ENCODE peak calls at places on chromosomes 13 and 19, in eight cellular contexts. H is activated naive CD8-positive, alpha-beta T cell treated with anti-CD3 and anti-CD28 coated beads for 36 hours; Q is NCI-H460; I is stimulated activated CD4-positive, alpha-beta T cell treated with anti-CD3 and anti-CD28 coated beads, TNF-alpha, amount 100 ng/mL, for 48 hours; P is activated CD4-positive, alpha-beta T cell treated with anti-CD3 and anti-CD28 coated beads for 36 hours; V is AG09319; W is SK-N-DZ; E is CD8-positive, alpha-beta T cell. K is an unnamed sample.

GRCh38 chr19:13027557-13027956 is 32.3 kb downstream of the NFIX start:
- DNase-seq in W (no peak), Q (no peak), E (no peak), V (no peak), I (no peak), H (no peak), P (no peak), K (no peak)

GRCh38 chr13:42258747-42259146 is 13.2 kb upstream of the AKAP11 start:
- DNase-seq in P (no peak), I (no peak), H (no peak), V (no peak), Q (no peak), E (no peak), W (peak), K (no peak)

GRCh38 chr19:4376991-4377781 is 23.2 kb downstream of the SH3GL1 start:
- DNase-seq in W (no peak), I (no peak), H (no peak), E (no peak), V (no peak), P (no peak), Q (no peak), K (no peak)

GRCh38 chr19:11848594-11849263 is at the start of gene ZNF439:
- DNase-seq in E (peak), Q (no peak), V (peak), I (peak), P (peak), W (peak), H (peak), K (peak)

GRCh38 chr13:64938660-64939059 is 2291.5 kb downstream of the PCDH9 start:
- DNase-seq in E (no peak), I (no peak), Q (no peak), H (no peak), V (no peak), P (no peak), W (no peak), K (no peak)

GRCh38 chr19:39154626-39155100 is 29.1 kb downstream of the PAK4 start:
- DNase-seq in Q (no peak), P (no peak), I (no peak), H (no peak), W (peak), E (no peak), V (no peak), K (peak)

GRCh38 chr13:99373436-99373835 is 66.2 kb upstream of the GPR183 start:
- DNase-seq in V (no peak), W (no peak), H (no peak), I (no peak), P (no peak), Q (no peak), E (peak), K (no peak)

GRCh38 chr13:30047154-30047874 is 196.9 kb upstream of the UBL3 start:
- DNase-seq in W (no peak), V (no peak), E (no peak), H (no peak), I (no peak), Q (no peak), P (peak), K (no peak)

GRCh38 chr13:41061075-41061913 is at the start of gene WBP4:
- DNase-seq in E (peak), H (peak), P (peak), Q (peak), V (peak), I (peak), W (peak), K (peak)

GRCh38 chr13:30791354-30791921 is 56.1 kb downstream of the ALOX5AP start:
- DNase-seq in E (no peak), I (no peak), P (no peak), Q (no peak), H (no peak), W (peak), V (peak), K (no peak)

GRCh38 chr19:45130888-45131615 is 29.7 kb downstream of the NKPD1 start:
- DNase-seq in V (no peak), W (peak), H (no peak), E (no peak), I (no peak), P (peak), Q (no peak), K (no peak)

GRCh38 chr13:28552288-28552687 is 57.4 kb upstream of the FLT1 start:
- DNase-seq in W (no peak), V (no peak), P (no peak), Q (no peak), H (no peak), I (no peak), E (no peak), K (peak)

GRCh38 chr13:32315255-32316029 is at the start of the genes BRCA2 and ZAR1L:
- DNase-seq in H (peak), V (peak), E (peak), I (peak), Q (peak), W (peak), P (peak), K (peak)

GRCh38 chr13:49810825-49811526 is 18.5 kb upstream of the KPNA3 start:
- DNase-seq in W (no peak), V (no peak), Q (no peak), E (no peak), H (no peak), P (no peak), I (no peak), K (no peak)

GRCh38 chr13:100075700-100076587 is 12.9 kb upstream of the PCCA start:
- DNase-seq in E (no peak), W (no peak), H (no peak), V (no peak), P (no peak), Q (no peak), I (no peak), K (no peak)

GRCh38 chr13:87331178-87331577 is 340.0 kb upstream of the SLITRK5 start:
- DNase-seq in P (no peak), V (no peak), H (no peak), Q (no peak), I (no peak), E (no peak), W (no peak), K (no peak)

GRCh38 chr13:29136341-29136740 is 316.2 kb downstream of the MTUS2 start:
- DNase-seq in I (no peak), E (no peak), P (no peak), W (no peak), H (no peak), Q (no peak), V (no peak), K (no peak)

GRCh38 chr19:40716031-40716654 is 543 bp downstream of the COQ8B start:
- DNase-seq in E (peak), V (no peak), P (peak), I (peak), Q (no peak), W (no peak), H (peak), K (no peak)

GRCh38 chr13:52749446-52749845 is 9.8 kb upstream of the CNMD start:
- DNase-seq in P (no peak), Q (no peak), W (no peak), I (no peak), H (no peak), V (no peak), E (no peak), K (no peak)

GRCh38 chr19:46372901-46373572 is 26.1 kb downstream of the PPP5C start:
- DNase-seq in W (no peak), P (no peak), V (no peak), I (no peak), Q (peak), E (no peak), H (no peak), K (no peak)

GRCh38 chr13:94327318-94327717 is 152.2 kb downstream of the DCT start:
- DNase-seq in W (no peak), Q (no peak), H (peak), P (no peak), I (no peak), V (no peak), E (no peak), K (no peak)

GRCh38 chr19:39212377-39212742 is 8.3 kb upstream of the SYCN start:
- DNase-seq in V (no peak), E (peak), W (no peak), H (peak), Q (peak), I (peak), P (peak), K (no peak)

GRCh38 chr13:37277007-37277406 is 171.5 kb upstream of the CSNK1A1L start:
- DNase-seq in P (no peak), E (no peak), V (no peak), Q (no peak), I (no peak), H (no peak), W (no peak), K (no peak)

GRCh38 chr19:48513289-48514122 is 1.9 kb upstream of the LMTK3 start:
- DNase-seq in E (peak), H (peak), P (peak), Q (peak), I (no peak), V (peak), W (peak), K (no peak)

GRCh38 chr13:113852536-113853517 is 11.0 kb downstream of the GAS6 start:
- DNase-seq in E (no peak), Q (no peak), W (no peak), P (peak), I (no peak), V (no peak), H (no peak), K (no peak)

GRCh38 chr19:15210323-15210774 is 9.6 kb upstream of the NOTCH3 start:
- DNase-seq in V (no peak), I (no peak), P (no peak), E (no peak), W (no peak), Q (peak), H (no peak), K (no peak)

GRCh38 chr13:74305876-74306275 is 171.7 kb upstream of the KLF12 start:
- DNase-seq in W (no peak), E (no peak), Q (no peak), H (no peak), P (no peak), V (no peak), I (no peak), K (no peak)

GRCh38 chr19:31548941-31549340 is 199.7 kb upstream of the TSHZ3 start:
- DNase-seq in Q (no peak), H (no peak), W (peak), V (peak), P (peak), I (no peak), E (no peak), K (no peak)

GRCh38 chr19:40600086-40600917 is 867 bp upstream of the LTBP4 start:
- DNase-seq in H (no peak), P (no peak), W (no peak), E (no peak), V (no peak), I (no peak), Q (no peak), K (no peak)

GRCh38 chr19:17455711-17456123 is 5.0 kb downstream of the NXNL1 start:
- DNase-seq in W (no peak), V (no peak), H (no peak), I (no peak), Q (no peak), E (no peak), P (no peak), K (no peak)

GRCh38 chr13:46059405-46059804 is 6.9 kb upstream of the ZC3H13 start:
- DNase-seq in P (no peak), H (no peak), I (no peak), Q (no peak), E (no peak), W (no peak), V (no peak), K (no peak)

GRCh38 chr13:51349016-51349415 is 9.5 kb downstream of the SERPINE3 start:
- DNase-seq in P (no peak), V (no peak), W (no peak), E (no peak), H (no peak), Q (no peak), I (no peak), K (no peak)

GRCh38 chr19:49983645-49984229 is 22.8 kb upstream of the SIGLEC11 start:
- DNase-seq in Q (peak), E (peak), V (peak), P (peak), I (peak), H (peak), W (peak), K (peak)

GRCh38 chr13:22800726-22801401 is 379.9 kb upstream of the SGCG start:
- DNase-seq in Q (no peak), W (no peak), I (no peak), V (no peak), H (no peak), P (no peak), E (no peak), K (no peak)

GRCh38 chr19:6963937-6964336 is 57.3 kb downstream of the MBD3L2B start:
- DNase-seq in V (no peak), P (peak), W (no peak), Q (no peak), E (peak), I (peak), H (peak), K (no peak)

GRCh38 chr19:3368848-3369336 is 2.5 kb downstream of the NFIC start:
- DNase-seq in E (no peak), V (no peak), W (no peak), H (no peak), I (no peak), Q (no peak), P (peak), K (no peak)

GRCh38 chr19:38307076-38307475 is 3.0 kb downstream of the C19orf33 start:
- DNase-seq in H (no peak), W (no peak), V (no peak), E (no peak), I (no peak), Q (no peak), P (no peak), K (no peak)

GRCh38 chr19:7868671-7869452 is 5.3 kb downstream of the PRR36 start:
- DNase-seq in Q (peak), W (no peak), H (peak), E (peak), I (peak), P (peak), V (no peak), K (no peak)